ENCODE peak calls at places on chromosomes 2 and 18, in four cellular contexts. C is H9, D is neuronal stem cell, E is mesenchymal stem cell. W is an unnamed sample.

GRCh38 chr18:61398961-61399632 is 65.9 kb downstream of the CDH20 start:
- DNase-seq in E (no peak), C (no peak), D (no peak), W (no peak)

GRCh38 chr2:128986867-128987268 is 668.2 kb upstream of the HS6ST1 start:
- DNase-seq in E (no peak), D (no peak), C (no peak), W (no peak)

GRCh38 chr18:50297621-50298442 is 10.3 kb upstream of the CXXC1 start:
- DNase-seq in C (peak; percentile 85), E (peak; percentile 43), D (peak; percentile 51), W (no peak)

GRCh38 chr18:6729247-6730091 is at the start of gene ARHGAP28:
- DNase-seq in D (peak; percentile 89), C (peak; percentile 89), E (peak; percentile 94), W (peak; percentile 84)

GRCh38 chr2:237025090-237025865 is 60.4 kb upstream of the COPS8 start:
- DNase-seq in D (no peak), C (no peak), E (peak; percentile 90), W (peak; percentile 91)

GRCh38 chr18:79460445-79461300 is 64.9 kb downstream of the NFATC1 start:
- DNase-seq in E (no peak), C (no peak), D (no peak), W (peak; percentile 58)

GRCh38 chr2:201363857-201364560 is 6.9 kb upstream of the FLACC1 start:
- DNase-seq in C (peak; percentile 47), D (no peak), E (peak; percentile 71), W (peak; percentile 74)

GRCh38 chr2:86038291-86039081 is 67.2 kb downstream of the POLR1A start:
- DNase-seq in C (no peak), D (no peak), E (peak; percentile 69), W (peak; percentile 23)

GRCh38 chr2:107008843-107009242 is 122.9 kb upstream of the ST6GAL2 start:
- DNase-seq in C (no peak), D (no peak), E (no peak), W (no peak)

DNA sequence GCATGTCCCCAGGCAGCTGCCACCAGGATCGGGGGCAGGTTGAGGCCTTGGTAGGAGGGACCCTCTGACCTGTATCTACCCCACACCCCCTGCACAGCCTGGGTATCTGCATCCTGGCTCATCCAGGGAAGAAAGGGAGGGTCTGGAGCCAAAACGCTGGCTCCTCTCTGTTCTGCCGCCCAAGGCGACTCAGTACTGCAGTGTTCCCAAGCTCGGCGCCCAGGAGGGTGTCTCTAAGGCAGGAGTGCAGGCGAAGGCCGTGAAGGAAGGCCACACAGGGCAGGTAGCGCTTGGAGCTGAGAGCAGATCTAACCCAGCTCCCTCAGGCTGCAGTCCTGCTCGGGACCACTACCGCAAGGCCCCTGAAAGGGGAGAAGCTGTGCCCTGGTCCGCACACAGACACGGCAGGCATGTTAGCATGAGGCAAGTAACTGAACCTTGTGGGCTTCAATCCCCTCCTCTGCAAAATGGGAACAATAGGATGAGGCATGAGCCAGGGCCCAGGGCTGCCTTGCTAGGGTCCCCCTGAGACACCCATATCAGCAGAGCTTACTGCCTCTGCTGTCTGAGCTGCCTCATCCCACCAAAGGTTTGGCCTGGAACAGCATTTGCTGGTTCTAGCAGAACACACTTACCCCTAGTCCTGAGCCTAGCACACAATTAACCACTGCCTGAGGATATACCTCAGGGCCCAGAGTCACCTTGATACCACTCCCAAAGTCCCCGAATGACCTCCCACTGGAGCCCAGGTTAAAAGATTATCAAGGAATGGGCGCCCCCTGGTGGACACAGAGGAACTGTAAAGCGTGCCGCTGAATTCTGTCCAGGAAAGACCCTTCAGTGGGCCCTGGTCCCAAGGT is 6.5 kb downstream of the PTMA start:
- DNase-seq in E (peak; percentile 73), C (peak; percentile 93), D (peak; percentile 86), W (peak; percentile 99)
- H3K18ac ChIP-seq in E (no peak overlapping the region), C (peak overlapping the region; percentile 9), D (peak overlapping the region; percentile 72), W (no peak overlapping the region)

GRCh38 chr2:234730066-234730640 is 221.7 kb upstream of the SH3BP4 start:
- DNase-seq in E (no peak), C (no peak), D (no peak), W (no peak)
- H4K91ac ChIP-seq in E (peak overlapping the region; percentile 20), C (no peak overlapping the region), D (no peak overlapping the region), W (no peak overlapping the region)

DNA sequence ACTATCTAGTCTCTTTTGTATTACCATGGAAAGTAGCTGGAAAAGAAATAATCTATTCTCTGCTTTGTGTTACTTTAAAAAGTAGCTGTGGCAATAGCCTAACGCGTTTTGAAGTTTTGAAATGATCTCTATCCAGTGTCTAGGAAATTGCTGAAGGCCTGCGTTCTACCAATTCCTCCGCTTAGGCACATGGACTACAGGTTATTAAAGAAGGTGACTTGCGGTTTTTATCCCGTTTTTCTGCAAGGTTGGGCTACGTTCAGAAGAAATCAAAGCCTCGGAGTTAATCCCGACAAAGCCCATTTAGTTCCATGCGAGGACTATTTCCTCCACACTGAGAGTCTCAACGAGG is 636 bp upstream of the UBXN4 start:
- DNase-seq in C (no peak), E (no peak), D (no peak), W (no peak)
- H3K18ac ChIP-seq in C (no peak overlapping the region), E (no peak overlapping the region), D (no peak overlapping the region), W (no peak overlapping the region)

GRCh38 chr2:170141865-170142264 is 36.1 kb upstream of the MYO3B start:
- DNase-seq in C (no peak), E (no peak), D (no peak), W (no peak)
- H4K91ac ChIP-seq in C (no peak overlapping the region), E (no peak overlapping the region), D (no peak overlapping the region), W (no peak overlapping the region)

GRCh38 chr2:38765551-38765950 is 12.5 kb upstream of the GEMIN6 start:
- DNase-seq in E (no peak), D (no peak), C (no peak), W (peak; percentile 72)
- H3K18ac ChIP-seq in E (no peak overlapping the region), D (no peak overlapping the region), C (no peak overlapping the region), W (no peak overlapping the region)

DNA sequence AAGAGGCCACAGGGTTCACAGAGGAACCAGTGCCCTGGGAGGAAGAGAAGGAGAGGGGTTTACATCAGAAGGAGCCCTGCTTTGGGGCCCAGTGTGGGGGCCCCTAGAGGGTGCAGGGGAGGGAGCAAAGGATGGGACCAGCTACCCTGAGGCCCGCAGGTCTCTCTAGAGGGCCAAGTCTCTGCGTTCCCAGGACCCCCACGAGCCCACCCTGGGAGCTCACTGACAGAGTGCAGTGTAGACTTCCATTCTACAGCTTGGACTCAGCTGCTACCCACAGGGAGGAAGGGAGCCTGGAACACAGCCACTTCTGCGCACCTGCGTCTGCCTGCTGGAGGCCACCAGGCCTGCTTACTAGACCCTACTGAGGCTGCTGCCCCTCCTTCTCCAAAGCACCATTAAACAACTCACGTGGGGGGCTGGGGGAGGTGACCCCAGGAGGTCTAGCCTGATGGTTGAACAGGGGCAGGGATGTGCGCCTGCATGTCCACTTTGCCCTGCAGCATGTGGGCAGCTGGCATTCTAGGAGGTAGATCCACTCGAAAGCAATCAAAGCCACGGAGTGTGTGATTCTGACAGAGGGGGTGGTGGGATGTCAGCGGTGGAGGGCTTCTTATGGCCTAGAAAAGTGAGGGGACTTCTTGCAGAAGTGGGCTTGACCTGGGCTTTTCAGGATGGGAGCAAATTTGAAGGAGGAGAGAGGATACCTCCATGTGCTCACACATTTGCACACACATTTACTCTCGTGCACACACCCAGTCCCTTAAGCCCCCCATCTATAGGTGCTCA is 90.2 kb downstream of the ZFP36L2 start:
- DNase-seq in D (no peak), C (no peak), E (no peak), W (no peak)
- H4K91ac ChIP-seq in D (peak overlapping the region; percentile 5), C (no peak overlapping the region), E (no peak overlapping the region), W (peak overlapping the region; percentile 46)

GRCh38 chr2:241033346-241033987 is 35.0 kb downstream of the SNED1 start:
- DNase-seq in C (no peak), D (no peak), E (no peak), W (no peak)

GRCh38 chr2:241035142-241035817 is 36.9 kb downstream of the SNED1 start:
- DNase-seq in D (no peak), E (no peak), C (peak; percentile 63), W (no peak)

GRCh38 chr2:241035818-241036396 is 37.5 kb downstream of the SNED1 start:
- DNase-seq in E (no peak), C (peak; percentile 51), D (no peak), W (no peak)

GRCh38 chr2:241033994-241034393 is 35.6 kb downstream of the SNED1 start:
- DNase-seq in D (no peak), E (no peak), C (peak; percentile 20), W (no peak)

DNA sequence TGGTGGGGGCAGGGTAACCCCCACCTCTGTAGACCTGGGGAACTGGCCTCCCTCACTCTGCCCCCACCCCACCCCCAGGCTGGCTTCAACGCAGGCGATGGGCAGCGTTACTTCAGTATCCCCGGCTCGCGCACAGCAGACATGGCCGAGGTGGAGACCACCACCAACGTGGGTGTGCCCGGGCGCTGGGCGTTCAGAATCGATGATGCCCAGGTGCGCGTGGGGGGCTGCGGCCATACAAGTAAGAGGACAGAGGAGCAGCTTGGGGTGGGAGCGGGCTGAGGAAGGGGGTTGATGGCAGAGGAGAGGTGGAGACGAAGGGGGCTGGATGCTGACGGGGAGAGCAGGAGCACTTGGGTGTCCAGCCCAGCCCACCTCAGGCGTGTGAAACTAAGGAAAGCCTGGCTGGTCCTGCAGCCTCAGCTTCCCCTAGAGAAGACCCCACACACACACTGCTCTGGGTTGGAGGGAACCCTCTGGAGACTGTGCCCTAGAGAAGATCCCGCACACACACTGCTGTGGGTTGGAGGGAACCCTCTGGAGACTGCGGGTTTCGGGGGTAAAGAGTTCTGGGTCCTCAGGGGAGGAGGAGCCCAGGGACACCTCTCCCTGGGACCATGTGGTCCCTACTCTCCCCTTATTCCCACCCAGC is 36.2 kb downstream of the SNED1 start:
- DNase-seq in E (no peak), D (no peak), C (no peak), W (no peak)
- H3K18ac ChIP-seq in E (no peak overlapping the region), D (peak overlapping the region; percentile 28), C (no peak overlapping the region), W (no peak overlapping the region)

GRCh38 chr2:122999258-122999657 is 1025.8 kb upstream of the CNTNAP5 start:
- DNase-seq in C (no peak), D (no peak), E (no peak), W (no peak)
- H4K91ac ChIP-seq in C (no peak overlapping the region), D (no peak overlapping the region), E (no peak overlapping the region), W (no peak overlapping the region)

DNA sequence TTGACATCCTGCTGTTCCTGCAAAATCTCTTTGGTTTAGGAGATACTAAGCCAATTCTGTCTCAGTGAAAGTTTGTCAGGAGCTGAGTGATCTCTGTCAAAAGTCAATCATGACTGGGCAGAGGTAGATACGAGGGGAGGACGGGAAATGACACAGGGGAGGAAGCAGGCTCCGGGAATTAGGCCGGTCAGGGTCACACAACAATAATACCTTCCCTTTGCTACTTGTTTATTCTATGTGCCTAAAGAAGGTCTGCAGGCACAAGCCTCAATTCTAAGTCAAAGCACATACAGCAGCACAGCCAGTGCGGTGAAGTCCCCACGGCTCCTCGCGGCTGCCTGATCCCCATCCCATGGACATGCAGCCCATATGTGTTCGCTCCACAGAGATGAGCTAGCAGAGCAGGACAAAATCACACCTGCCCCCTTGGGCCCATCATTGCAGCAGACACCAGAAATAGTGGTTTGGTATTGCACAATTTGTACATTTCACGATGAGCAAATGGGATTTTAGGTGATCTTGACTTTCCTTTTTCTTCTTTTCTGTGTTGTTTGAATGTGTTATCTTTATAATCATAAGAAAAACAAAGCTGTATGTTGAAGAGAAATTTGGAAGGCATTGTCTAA is 141.4 kb downstream of the VAPA start:
- DNase-seq in E (no peak), C (no peak), D (no peak), W (no peak)
- H3K18ac ChIP-seq in E (peak overlapping the region; percentile 56), C (no peak overlapping the region), D (no peak overlapping the region), W (no peak overlapping the region)

W was measured in trophoblast cell.